ENCODE peak calls at places on chromosome 4, in eight cellular contexts. Z is GM06990; G is SW 1271; X is pancreas; S is activated naive CD4-positive, alpha-beta T cell; J is NCI-H446 treated with DMSO at 0.1 percent for 48 hours; V is GM19239; R is choroid plexus epithelial cell. M is an unnamed sample.

GRCh38 chr4:123250843-123251242 is 145.8 kb upstream of the SPRY1 start:
- DNase-seq in R (peak; percentile 75), J (no peak), S (no peak), V (no peak), Z (no peak), G (no peak), X (no peak), M (no peak)

GRCh38 chr4:5199912-5200311 is 148.6 kb downstream of the STK32B start:
- DNase-seq in X (no peak), J (no peak), R (no peak), V (no peak), S (no peak), Z (no peak), G (no peak), M (no peak)

GRCh38 chr4:152700151-152700550 is 20.4 kb upstream of the TMEM154 start:
- DNase-seq in X (no peak), S (no peak), G (no peak), Z (no peak), V (no peak), R (no peak), J (no peak), M (no peak)

GRCh38 chr4:102734591-102735385 is 26.0 kb downstream of the MANBA start:
- DNase-seq in X (no peak), G (no peak), R (peak; percentile 41), S (no peak), J (no peak), Z (peak; percentile 32), V (peak; percentile 17), M (no peak)

GRCh38 chr4:84938316-84938715 is 28.2 kb downstream of the WDFY3 start:
- DNase-seq in R (peak; percentile 76), S (no peak), G (peak; percentile 6), X (no peak), Z (no peak), V (no peak), J (no peak), M (no peak)

GRCh38 chr4:6221851-6222760 is 21.8 kb upstream of the JAKMIP1 start:
- DNase-seq in Z (peak; percentile 72), R (peak; percentile 13), S (no peak), X (peak; percentile 86), V (no peak), G (no peak), J (no peak), M (peak; percentile 72)

GRCh38 chr4:57127361-57127760 is 17.2 kb upstream of the IGFBP7 start:
- DNase-seq in V (no peak), Z (no peak), J (no peak), S (no peak), X (no peak), G (no peak), R (no peak), M (no peak)

GRCh38 chr4:56084849-56085248 is 136.1 kb downstream of the CEP135 start:
- DNase-seq in G (no peak), J (no peak), X (no peak), V (no peak), Z (no peak), S (no peak), R (no peak), M (no peak)

GRCh38 chr4:42410446-42410845 is 13.2 kb downstream of the SHISA3 start:
- DNase-seq in G (no peak), S (no peak), R (no peak), X (no peak), J (no peak), V (no peak), Z (no peak), M (no peak)

GRCh38 chr4:183492791-183493221 is 12.1 kb upstream of the ING2 start:
- DNase-seq in V (no peak), Z (no peak), S (no peak), R (peak; percentile 24), J (no peak), G (peak; percentile 65), X (no peak), M (no peak)

GRCh38 chr4:176404591-176404990 is 84.8 kb downstream of the SPCS3 start:
- DNase-seq in Z (no peak), S (no peak), G (no peak), J (no peak), V (no peak), R (peak; percentile 73), X (no peak), M (no peak)

GRCh38 chr4:3387154-3387942 is 54.4 kb upstream of the HGFAC start:
- DNase-seq in J (no peak), V (peak; percentile 48), R (no peak), S (no peak), G (no peak), X (peak; percentile 39), Z (peak; percentile 64), M (peak; percentile 77)

GRCh38 chr4:64417974-64418373 is 8.7 kb upstream of the TECRL start:
- DNase-seq in S (no peak), J (peak; percentile 88), G (no peak), V (no peak), X (no peak), R (no peak), Z (no peak), M (no peak)

GRCh38 chr4:141486375-141486997 is 149.9 kb upstream of the IL15 start:
- DNase-seq in G (no peak), V (no peak), R (peak; percentile 56), S (no peak), X (no peak), J (no peak), Z (no peak), M (no peak)

GRCh38 chr4:107876096-107876495 is 51.4 kb downstream of the SGMS2 start:
- DNase-seq in Z (no peak), V (no peak), X (no peak), J (no peak), R (no peak), G (no peak), S (no peak), M (no peak)

GRCh38 chr4:10040049-10040892 is 19.0 kb upstream of the SLC2A9 start:
- DNase-seq in V (no peak), S (no peak), J (no peak), X (no peak), G (no peak), R (no peak), Z (no peak), M (no peak)

GRCh38 chr4:107755841-107756356 is 35.9 kb upstream of the PAPSS1 start:
- DNase-seq in V (no peak), X (no peak), R (peak; percentile 46), S (no peak), J (no peak), G (no peak), Z (no peak), M (no peak)

GRCh38 chr4:53693909-53694308 is 102.6 kb upstream of the LNX1 start:
- DNase-seq in X (no peak), G (no peak), Z (no peak), V (no peak), J (no peak), S (no peak), R (no peak), M (no peak)

GRCh38 chr4:42906906-42907774 is 14.6 kb downstream of the GRXCR1 start:
- DNase-seq in S (no peak), V (no peak), J (no peak), Z (no peak), R (no peak), X (peak; percentile 66), G (peak; percentile 49), M (no peak)